ENCODE peak calls at places on chromosome 16, in nine cellular contexts. N, W, H, U, Y, K, T, V and L are unnamed samples. For H3K4me1 and H3K27me3, the result is how much of the 10 kb centered on the place peaks cover.

GRCh38 chr16:30621765-30622164 is 11.6 kb upstream of the ZNF689 start:
- DNase-seq in U (no peak), V (no peak), T (no peak), W (no peak), H (no peak), K (no peak), Y (no peak), N (no peak), L (no peak)

GRCh38 chr16:87332150-87332549 is 15.0 kb upstream of the C16orf95 start:
- DNase-seq in N (no peak), Y (no peak), K (no peak), W (peak), U (no peak), T (no peak), H (no peak), V (no peak), L (no peak)

GRCh38 chr16:67396159-67396774 is 3.0 kb upstream of the TPPP3 start:
- DNase-seq in Y (peak), V (peak), U (peak), N (peak), W (peak), H (no peak), K (peak), T (no peak), L (peak)

GRCh38 chr16:24946155-24946554 is 69.0 kb downstream of the ARHGAP17 start:
- DNase-seq in N (no peak), W (no peak), K (no peak), Y (no peak), V (no peak), U (no peak), T (no peak), H (no peak), L (no peak)

GRCh38 chr16:22120440-22120839 is 28.1 kb downstream of the VWA3A start:
- DNase-seq in N (no peak), K (no peak), W (no peak), U (no peak), T (no peak), H (no peak), V (no peak), Y (no peak), L (no peak)

GRCh38 chr16:25575363-25575762 is 116.4 kb upstream of the HS3ST4 start:
- DNase-seq in T (no peak), W (no peak), V (no peak), Y (no peak), U (no peak), K (no peak), H (no peak), N (peak), L (no peak)

GRCh38 chr16:29745126-29745852 is 501 bp downstream of the C16orf54 start:
- DNase-seq in T (peak), W (peak), K (no peak), Y (no peak), H (peak), U (peak), N (no peak), V (no peak), L (no peak)

GRCh38 chr16:60166111-60166510 is 1432.0 kb upstream of the GOT2 start:
- DNase-seq in T (no peak), Y (no peak), V (no peak), N (no peak), K (no peak), W (no peak), H (no peak), U (no peak), L (no peak)

GRCh38 chr16:9176547-9177418 is 85.3 kb downstream of the HAPSTR1 start:
- DNase-seq in U (no peak), T (no peak), V (no peak), Y (no peak), H (no peak), W (no peak), N (no peak), K (no peak), L (no peak)

GRCh38 chr16:87819983-87820382 is 49.3 kb downstream of the SLC7A5 start:
- DNase-seq in N (no peak), U (no peak), K (no peak), Y (no peak), V (no peak), W (no peak), T (no peak), H (no peak), L (no peak)

GRCh38 chr16:82835487-82836160 is 208.9 kb downstream of the CDH13 start:
- DNase-seq in U (no peak), V (no peak), T (no peak), K (no peak), N (no peak), W (no peak), H (no peak), Y (no peak), L (no peak)

GRCh38 chr16:71474864-71475263 is 12.8 kb upstream of the ZNF23 start:
- DNase-seq in N (no peak), V (no peak), W (no peak), H (no peak), U (no peak), K (no peak), Y (no peak), T (no peak), L (no peak)
- H3K27ac ChIP-seq in N (no peak), V (no peak), W (no peak), H (no peak), U (no peak), K (no peak), Y (no peak), T (no peak), L (no peak)

GRCh38 chr16:81548551-81548900 is 103.9 kb downstream of the CMIP start:
- DNase-seq in T (no peak), U (peak), K (no peak), W (no peak), V (no peak), Y (no peak), N (no peak), H (no peak), L (no peak)

GRCh38 chr16:81546781-81547180 is 102.2 kb downstream of the CMIP start:
- DNase-seq in N (no peak), H (no peak), W (peak), T (no peak), K (no peak), Y (no peak), U (peak), V (no peak), L (no peak)

GRCh38 chr16:81547919-81548216 is 103.3 kb downstream of the CMIP start:
- DNase-seq in H (no peak), N (no peak), T (no peak), Y (no peak), V (no peak), W (no peak), U (no peak), K (no peak), L (peak)

GRCh38 chr16:81548901-81549546 is 104.4 kb downstream of the CMIP start:
- DNase-seq in Y (no peak), H (no peak), V (no peak), N (no peak), T (no peak), U (no peak), K (no peak), W (peak), L (peak)

DNA sequence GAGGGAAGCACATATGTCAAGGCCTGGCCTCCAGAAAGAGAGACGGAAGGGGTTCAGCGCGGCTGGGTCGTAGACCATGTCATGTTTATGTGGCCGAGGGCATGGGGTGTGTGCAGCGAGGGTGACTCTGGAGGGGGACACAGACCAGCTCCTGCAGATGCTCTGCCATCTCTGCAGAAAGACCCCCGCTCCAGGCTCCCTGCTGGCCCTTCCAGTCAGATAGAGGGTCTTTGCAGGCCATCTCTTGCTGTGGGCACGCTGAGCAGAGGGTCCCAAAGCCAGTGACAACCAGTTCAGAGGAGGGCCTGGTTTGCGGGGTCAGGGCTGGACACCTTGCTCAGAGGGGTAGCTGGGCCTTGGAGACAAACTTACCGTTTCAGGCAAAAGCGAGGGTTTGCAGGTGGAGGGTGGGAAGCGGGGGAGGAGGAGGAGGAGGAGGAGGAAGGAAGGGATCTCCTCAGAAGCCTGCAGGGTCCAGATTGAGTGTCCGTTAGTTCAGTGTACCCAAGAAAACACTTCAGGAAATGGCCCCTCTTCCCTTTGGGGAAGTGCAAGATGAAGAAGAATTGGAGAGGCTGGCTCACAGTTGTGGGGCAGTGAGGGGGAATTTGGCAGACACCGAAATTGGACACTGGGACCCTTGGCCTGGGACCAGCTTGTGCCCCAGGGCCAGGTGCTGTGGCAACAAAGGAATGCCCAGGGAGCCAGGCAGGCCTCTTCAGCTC is 102.7 kb downstream of the CMIP start:
- DNase-seq in Y (no peak), U (peak), T (no peak), K (no peak), N (no peak), V (no peak), H (no peak), W (peak), L (no peak)
- H3K4me1 ChIP-seq in Y (half or more), U (under half), T (under half), K (under half), N (under half), V (under half), H (under half), W (half or more), L (under half)

GRCh38 chr16:88940196-88941050 is 36.6 kb downstream of the CBFA2T3 start:
- DNase-seq in W (peak), Y (no peak), N (peak), K (peak), V (no peak), H (no peak), U (peak), T (no peak), L (no peak)

GRCh38 chr16:88938119-88938932 is 38.7 kb downstream of the CBFA2T3 start:
- DNase-seq in N (no peak), K (peak), T (no peak), U (no peak), Y (no peak), W (peak), H (no peak), V (peak), L (no peak)

GRCh38 chr16:88936913-88937666 is 39.9 kb downstream of the CBFA2T3 start:
- DNase-seq in U (no peak), W (peak), H (no peak), T (no peak), N (no peak), Y (no peak), K (peak), V (peak), L (no peak)

GRCh38 chr16:88939814-88940195 is 37.2 kb downstream of the CBFA2T3 start:
- DNase-seq in V (no peak), T (no peak), Y (no peak), U (no peak), H (no peak), N (no peak), W (peak), K (peak), L (no peak)

GRCh38 chr16:88938933-88939813 is 37.8 kb downstream of the CBFA2T3 start:
- DNase-seq in N (no peak), T (no peak), H (no peak), W (peak), K (peak), Y (no peak), V (peak), U (no peak), L (no peak)
- H3K27me3 ChIP-seq in N (half or more), T (under half), H (under half), W (half or more), K (under half), Y (under half), V (under half), U (under half), L (under half)

GRCh38 chr16:4626396-4626795 is 1.8 kb downstream of the MGRN1 start:
- DNase-seq in K (no peak), H (no peak), Y (no peak), N (peak), W (no peak), T (no peak), V (no peak), U (no peak), L (peak)
- H3K27ac ChIP-seq in K (no peak), H (peak), Y (peak), N (no peak), W (peak), T (peak), V (peak), U (no peak), L (peak)

GRCh38 chr16:27243725-27244362 is 24.7 kb downstream of the NSMCE1 start:
- DNase-seq in H (no peak), U (no peak), W (no peak), K (no peak), V (no peak), N (no peak), T (no peak), Y (no peak), L (no peak)

GRCh38 chr16:27245276-27246231 is 23.0 kb downstream of the NSMCE1 start:
- DNase-seq in W (no peak), Y (no peak), U (peak), N (no peak), K (no peak), H (no peak), V (peak), T (no peak), L (no peak)

GRCh38 chr16:27242868-27243590 is 25.5 kb downstream of the NSMCE1 start:
- DNase-seq in K (no peak), U (peak), W (peak), H (peak), T (peak), N (peak), Y (no peak), V (no peak), L (no peak)

GRCh38 chr16:27242398-27242797 is 26.2 kb downstream of the NSMCE1 start:
- DNase-seq in W (no peak), T (no peak), V (no peak), N (no peak), U (peak), Y (no peak), H (no peak), K (no peak), L (no peak)

DNA sequence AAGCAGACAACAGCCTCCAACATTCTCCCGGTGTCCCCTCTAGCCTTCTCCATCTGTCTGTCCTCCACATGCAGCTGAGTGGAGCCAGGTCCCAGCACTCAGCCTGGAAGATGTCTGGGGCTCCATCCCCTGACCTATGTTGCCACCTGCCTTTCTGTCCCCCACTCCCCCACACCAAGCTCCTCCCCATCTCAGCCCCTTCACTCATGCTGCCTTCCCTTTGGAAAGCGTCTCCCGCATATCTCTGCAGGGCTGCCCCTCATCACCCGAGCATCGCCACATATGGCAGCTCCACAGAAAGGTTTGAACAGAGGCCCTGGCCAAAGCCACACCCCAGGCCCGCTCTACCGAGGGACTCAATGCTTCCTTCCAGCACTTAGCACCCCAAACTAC is 24.2 kb downstream of the NSMCE1 start:
- DNase-seq in W (no peak), H (no peak), U (no peak), K (no peak), Y (no peak), V (no peak), T (no peak), N (no peak), L (no peak)
- H3K4me1 ChIP-seq in W (half or more), H (under half), U (under half), K (under half), Y (half or more), V (under half), T (under half), N (under half), L (under half)

GRCh38 chr16:17607075-17607509 is 136.3 kb upstream of the XYLT1 start:
- DNase-seq in N (no peak), Y (no peak), T (no peak), V (no peak), W (no peak), K (no peak), H (no peak), U (no peak), L (peak)
- H3K27me3 ChIP-seq in N (under half), Y (under half), T (under half), V (under half), W (under half), K (under half), H (under half), U (under half), L (under half)

GRCh38 chr16:50151744-50152143 is 1.4 kb upstream of the TENT4B start:
- DNase-seq in W (peak), V (no peak), U (no peak), H (no peak), K (peak), Y (no peak), T (no peak), N (no peak), L (no peak)

GRCh38 chr16:50151322-50151721 is 1.8 kb upstream of the TENT4B start:
- DNase-seq in V (no peak), W (no peak), U (no peak), K (no peak), H (no peak), T (no peak), Y (no peak), N (no peak), L (no peak)

GRCh38 chr16:50153648-50154368 is 702 bp downstream of the TENT4B start:
- DNase-seq in W (peak), K (peak), V (peak), U (peak), N (peak), T (no peak), H (no peak), Y (no peak), L (no peak)

GRCh38 chr16:50152807-50153647 is at the start of gene TENT4B:
- DNase-seq in U (peak), Y (peak), W (peak), T (peak), N (peak), K (peak), V (peak), H (peak), L (peak)

DNA sequence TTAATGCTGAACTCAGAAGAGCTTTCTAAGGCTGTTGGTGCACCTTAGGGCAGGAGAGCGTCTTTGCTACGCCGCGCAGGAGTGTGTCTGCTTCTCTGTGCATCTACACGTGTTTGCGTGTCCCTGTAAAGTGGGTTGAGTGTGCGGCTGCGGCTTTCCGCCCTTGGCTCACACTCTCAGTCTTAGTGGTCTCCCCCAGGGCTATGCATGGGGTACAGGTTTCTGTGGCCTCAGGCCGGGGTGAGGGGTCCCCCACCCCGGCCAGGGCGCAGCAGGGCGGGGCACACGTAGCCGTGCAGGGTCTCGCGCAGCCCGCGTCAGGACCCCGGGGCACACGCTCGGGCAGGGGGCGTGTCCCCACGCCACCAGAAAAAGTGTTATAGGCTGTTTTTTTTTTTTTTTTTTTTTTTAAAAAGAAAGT is 710 bp upstream of the TENT4B start:
- DNase-seq in N (no peak), V (no peak), H (peak), K (no peak), Y (peak), T (no peak), U (peak), W (no peak), L (peak)
- H3K27ac ChIP-seq in N (no peak), V (peak), H (peak), K (peak), Y (peak), T (peak), U (no peak), W (peak), L (peak)

GRCh38 chr16:85329999-85330693 is 217.9 kb upstream of the CIBAR2 start:
- DNase-seq in W (no peak), N (peak), Y (no peak), U (no peak), T (no peak), H (no peak), K (no peak), V (no peak), L (no peak)
- H3K4me1 ChIP-seq in W (half or more), N (half or more), Y (half or more), U (under half), T (under half), H (under half), K (under half), V (under half), L (under half)